ENCODE peak calls at places on chromosomes 5 and 9, in six cellular contexts. E is stomach, N is sigmoid colon, P is AG10803, F is transverse colon, O is dorsolateral prefrontal cortex. J is an unnamed sample.

GRCh38 chr9:104805441-104805840 is 41.5 kb downstream of the NIPSNAP3B start:
- DNase-seq in N (no peak), E (no peak), O (no peak), F (no peak), P (no peak), J (peak)

GRCh38 chr5:110441035-110441434 is 285.4 kb downstream of the TMEM232 start:
- DNase-seq in N (no peak), O (no peak), P (peak), E (no peak), F (no peak), J (peak)

GRCh38 chr9:89482056-89482784 is 15.7 kb downstream of the SEMA4D start:
- DNase-seq in O (no peak), F (peak), P (no peak), N (peak), E (no peak), J (no peak)

GRCh38 chr9:70932097-70932496 is 189.3 kb downstream of the TRPM3 start:
- DNase-seq in N (no peak), F (no peak), P (no peak), E (no peak), O (no peak), J (no peak)

GRCh38 chr5:78483809-78484521 is 123.5 kb downstream of the SCAMP1 start:
- DNase-seq in N (no peak), P (peak), O (no peak), E (no peak), F (no peak), J (peak)

GRCh38 chr5:131416729-131417128 is 152.9 kb downstream of the CDC42SE2 start:
- DNase-seq in P (no peak), E (no peak), O (no peak), F (no peak), N (no peak), J (no peak)

GRCh38 chr9:26175264-26175663 is 497.0 kb upstream of the TUSC1 start:
- DNase-seq in F (no peak), N (no peak), E (no peak), P (peak), O (no peak), J (no peak)

GRCh38 chr9:114830546-114830945 is 24.7 kb upstream of the TNFSF15 start:
- DNase-seq in E (no peak), O (no peak), F (no peak), P (no peak), N (no peak), J (peak)

GRCh38 chr9:113929634-113930092 is 53.6 kb downstream of the ZNF618 start:
- DNase-seq in F (no peak), O (no peak), P (peak), E (peak), N (no peak), J (peak)

GRCh38 chr5:139306628-139307379 is 13.3 kb downstream of the MATR3 start:
- DNase-seq in P (no peak), F (no peak), O (no peak), N (no peak), E (no peak), J (no peak)

GRCh38 chr5:1806199-1806598 is 5.0 kb downstream of the NDUFS6 start:
- DNase-seq in N (no peak), O (no peak), P (no peak), F (no peak), E (no peak), J (no peak)

GRCh38 chr5:65356274-65356673 is 125.4 kb downstream of the ADAMTS6 start:
- DNase-seq in O (no peak), N (no peak), F (no peak), E (no peak), P (no peak), J (no peak)

GRCh38 chr9:131588396-131588795 is 43.1 kb downstream of the PRRT1B start:
- DNase-seq in F (no peak), N (no peak), P (no peak), O (no peak), E (no peak), J (no peak)

GRCh38 chr5:88396635-88397285 is 128.1 kb upstream of the TMEM161B start:
- DNase-seq in F (no peak), P (no peak), O (no peak), N (no peak), E (no peak), J (no peak)

GRCh38 chr9:136560586-136560985 is 14.7 kb upstream of the NOTCH1 start:
- DNase-seq in F (no peak), E (no peak), O (no peak), P (no peak), N (no peak), J (no peak)

GRCh38 chr5:151719228-151719861 is 32.6 kb upstream of the SPARC start:
- DNase-seq in F (peak), O (peak), E (no peak), N (no peak), P (peak), J (peak)

GRCh38 chr9:93625000-93625399 is 48.6 kb downstream of the PHF2 start:
- DNase-seq in N (no peak), P (no peak), F (no peak), E (no peak), O (no peak), J (no peak)

GRCh38 chr9:109272745-109273144 is 48.1 kb downstream of the EPB41L4B start:
- DNase-seq in P (no peak), O (no peak), N (no peak), F (no peak), E (no peak), J (no peak)

GRCh38 chr9:110714314-110714713 is 45.7 kb downstream of the MUSK start:
- DNase-seq in E (peak), P (no peak), F (no peak), O (no peak), N (no peak), J (no peak)

GRCh38 chr9:2623046-2623865 is 1.7 kb downstream of the VLDLR start:
- DNase-seq in P (peak), O (peak), F (peak), N (peak), E (peak), J (no peak)

GRCh38 chr9:25449503-25449902 is 228.7 kb downstream of the TUSC1 start:
- DNase-seq in E (no peak), F (no peak), N (no peak), O (no peak), P (no peak), J (peak)

GRCh38 chr9:841371-842209 is at the start of gene DMRT1:
- DNase-seq in P (no peak), O (no peak), F (no peak), E (no peak), N (no peak), J (no peak)

GRCh38 chr5:96855041-96855872 is 21.0 kb upstream of the ERAP2 start:
- DNase-seq in O (no peak), F (peak), N (no peak), E (no peak), P (no peak), J (peak)

GRCh38 chr9:21750021-21750735 is 52.3 kb upstream of the MTAP start:
- DNase-seq in F (no peak), N (no peak), E (no peak), P (peak), O (no peak), J (no peak)

GRCh38 chr9:125255781-125256391 is 5.7 kb upstream of the GAPVD1 start:
- DNase-seq in O (no peak), N (no peak), F (no peak), E (no peak), P (no peak), J (peak)

GRCh38 chr9:10274983-10275382 is 337.8 kb downstream of the PTPRD start:
- DNase-seq in E (no peak), O (no peak), F (no peak), N (no peak), P (no peak), J (no peak)

GRCh38 chr9:8070779-8071444 is 271.3 kb upstream of the DMAC1 start:
- DNase-seq in O (no peak), P (no peak), E (no peak), F (no peak), N (no peak), J (no peak)

GRCh38 chr9:122402403-122403268 is 31.8 kb downstream of the PTGS1 start:
- DNase-seq in E (no peak), P (peak), N (no peak), O (no peak), F (no peak), J (peak)

GRCh38 chr9:69535296-69535832 is 136.8 kb downstream of the APBA1 start:
- DNase-seq in E (no peak), P (no peak), O (no peak), F (no peak), N (no peak), J (no peak)

GRCh38 chr9:111613436-111614040 is 14.1 kb upstream of the PTGR1 start:
- DNase-seq in N (no peak), P (no peak), O (no peak), F (peak), E (no peak), J (peak)

GRCh38 chr5:77935516-77936364 is 159.6 kb upstream of the TBCA start:
- DNase-seq in E (no peak), N (no peak), P (peak), O (no peak), F (no peak), J (peak)

GRCh38 chr9:87500491-87500890 is 2.8 kb downstream of the DAPK1 start:
- DNase-seq in E (no peak), O (no peak), P (no peak), N (no peak), F (no peak), J (no peak)

DNA sequence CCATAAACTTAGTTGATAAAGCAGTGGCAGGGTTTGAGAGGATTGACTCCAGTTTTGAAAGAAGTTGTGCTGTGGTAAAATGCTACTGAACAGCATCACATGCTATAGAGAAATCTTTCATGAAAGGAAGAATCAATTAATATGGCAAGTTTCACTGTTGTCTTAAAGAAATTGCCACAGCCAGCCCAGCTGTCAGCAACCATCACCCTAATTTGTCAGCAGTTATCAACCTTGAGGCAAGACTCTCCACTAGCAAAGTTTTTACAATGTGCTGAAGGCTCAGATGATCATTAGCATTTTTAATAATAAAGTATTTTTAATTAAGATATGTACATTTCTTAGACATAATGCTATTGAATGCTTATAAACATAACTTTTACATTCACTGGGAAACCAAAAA is 101.0 kb upstream of the SH3GL2 start:
- DNase-seq in P (no peak), F (no peak), N (no peak), E (no peak), O (no peak), J (no peak)
- TF ChIP-seq CTCF in P (no peak), F (no peak), N (no peak), E (no peak), O (no peak), J (no peak)

DNA sequence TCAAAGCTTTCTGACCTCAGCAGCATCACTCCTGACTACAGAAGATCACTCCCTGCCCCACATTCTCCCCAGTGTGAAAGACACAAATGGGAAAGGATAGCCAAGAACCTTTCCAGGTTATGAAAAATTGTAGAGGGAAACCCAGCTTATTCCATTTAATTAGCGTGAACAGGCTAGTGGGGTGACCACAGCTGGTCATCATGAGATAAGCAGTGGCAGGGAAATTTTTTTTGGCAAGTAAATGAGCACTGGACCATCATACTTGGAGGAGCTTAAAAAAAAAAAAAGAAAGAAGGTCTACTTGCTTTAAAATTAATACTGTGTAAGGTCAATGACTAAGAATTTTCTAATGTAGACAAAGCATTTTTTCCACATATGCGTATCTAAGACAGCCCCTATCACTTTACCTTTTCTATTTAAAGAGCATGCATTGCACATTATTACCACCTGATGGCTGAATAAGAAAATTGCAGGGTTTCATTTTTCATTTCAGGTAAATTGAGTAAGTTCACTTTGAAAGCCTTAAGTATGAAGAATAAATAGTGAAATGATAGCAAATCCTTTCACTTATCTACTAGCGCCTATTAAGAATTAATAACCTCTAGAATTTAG is 123.6 kb downstream of the ELAVL2 start:
- DNase-seq in N (no peak), P (no peak), O (no peak), E (no peak), F (no peak), J (no peak)
- TF ChIP-seq CTCF in N (no peak), P (no peak), O (no peak), E (no peak), F (no peak), J (no peak)

DNA sequence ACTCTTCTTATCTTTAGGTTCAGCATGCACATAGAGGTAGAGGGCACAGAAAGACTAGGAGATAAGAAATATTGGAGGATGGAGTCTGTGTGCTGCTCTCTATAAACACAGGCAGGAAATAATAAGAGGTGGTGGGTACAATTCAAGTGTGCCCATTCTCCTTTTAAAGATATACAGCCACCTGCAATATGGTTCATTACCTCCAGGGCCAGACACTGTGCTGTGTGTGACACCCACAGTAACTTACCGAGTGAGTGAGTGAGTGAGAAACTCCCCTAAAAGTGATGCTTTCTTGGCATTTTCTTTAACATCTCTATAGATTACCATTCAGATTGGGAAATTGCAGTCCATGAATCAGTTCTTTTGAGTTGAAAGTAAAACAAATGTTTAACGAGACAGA is 311.8 kb upstream of the KCNN2 start:
- DNase-seq in F (no peak), E (no peak), N (no peak), O (no peak), P (no peak), J (no peak)
- TF ChIP-seq CTCF in F (no peak), E (no peak), N (no peak), O (no peak), P (no peak), J (no peak)

GRCh38 chr5:125134216-125135081 is 388.0 kb upstream of the ZNF608 start:
- DNase-seq in O (no peak), P (peak), E (no peak), N (no peak), F (no peak), J (peak)

GRCh38 chr5:125140220-125140619 is 393.8 kb upstream of the ZNF608 start:
- DNase-seq in F (no peak), P (no peak), N (no peak), E (no peak), O (no peak), J (no peak)

GRCh38 chr5:125140855-125141254 is 394.4 kb upstream of the ZNF608 start:
- DNase-seq in P (peak), O (no peak), E (no peak), F (no peak), N (no peak), J (no peak)

GRCh38 chr5:125139590-125139989 is 393.2 kb upstream of the ZNF608 start:
- DNase-seq in O (no peak), F (no peak), N (no peak), P (no peak), E (no peak), J (no peak)

DNA sequence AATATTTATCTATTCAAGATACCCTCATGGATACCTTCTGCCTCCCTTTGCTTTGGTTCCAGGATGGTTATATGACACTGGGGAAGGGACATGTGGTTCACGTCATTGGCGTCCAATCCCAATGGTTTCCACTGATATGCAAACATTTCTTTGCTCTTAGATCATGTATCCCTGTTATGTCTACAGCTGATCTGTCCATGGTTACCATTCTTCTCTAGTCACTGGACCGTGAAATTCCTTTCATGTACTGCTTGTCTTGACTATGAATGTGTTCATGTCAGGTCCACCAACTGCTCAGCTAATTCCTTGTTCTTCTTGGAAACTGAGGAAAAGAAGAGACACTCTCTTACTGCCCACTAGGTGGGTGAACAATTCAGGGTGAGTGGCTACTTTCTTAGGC is 391.1 kb upstream of the ZNF608 start:
- DNase-seq in E (no peak), F (no peak), N (no peak), P (no peak), O (no peak), J (no peak)
- TF ChIP-seq CTCF in E (no peak), F (no peak), N (no peak), P (no peak), O (no peak), J (no peak)

GRCh38 chr5:41695920-41696582 is 174.2 kb downstream of the OXCT1 start:
- DNase-seq in P (no peak), F (no peak), N (no peak), O (no peak), E (no peak), J (no peak)
- TF ChIP-seq CTCF in P (peak), F (peak), N (peak), O (no peak), E (no peak), J (no peak)

GRCh38 chr9:19948021-19948420 is 159.2 kb upstream of the SLC24A2 start:
- DNase-seq in E (no peak), F (no peak), O (no peak), N (no peak), P (no peak), J (no peak)

GRCh38 chr9:19940808-19941207 is 152.0 kb upstream of the SLC24A2 start:
- DNase-seq in P (no peak), F (no peak), N (no peak), O (no peak), E (no peak), J (no peak)

DNA sequence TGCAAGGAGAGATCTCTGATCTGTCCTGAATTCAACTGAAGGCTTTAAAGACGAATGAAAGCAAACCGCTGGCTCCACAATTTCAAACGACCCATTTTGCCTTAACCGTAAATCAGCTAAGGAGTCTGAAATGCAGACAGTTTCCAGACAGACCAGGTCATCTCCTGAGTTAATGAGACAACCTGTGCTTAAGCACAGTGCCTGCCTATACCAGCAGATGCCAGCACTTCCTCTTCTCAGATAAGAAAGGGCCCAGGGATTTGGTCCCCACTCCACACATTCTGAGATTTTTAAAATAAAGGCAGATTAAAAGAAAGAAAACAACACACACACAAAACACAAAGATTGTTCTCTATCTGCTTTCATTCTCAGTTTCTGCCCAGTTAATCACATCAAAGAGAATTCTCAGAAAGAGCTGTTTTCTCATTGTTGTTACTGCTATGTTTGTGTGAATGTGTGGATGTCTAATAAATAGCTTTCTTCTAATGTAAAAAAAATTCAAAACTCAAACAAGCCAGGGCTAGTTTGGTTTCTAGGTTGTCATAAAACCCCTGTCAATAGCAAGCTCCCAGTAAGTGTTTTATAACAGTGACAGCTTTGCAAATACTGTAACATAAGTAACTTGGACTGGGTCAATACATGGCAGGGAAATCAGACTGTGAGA is 157.7 kb upstream of the SLC24A2 start:
- DNase-seq in F (no peak), E (no peak), P (peak), O (no peak), N (no peak), J (peak)
- TF ChIP-seq CTCF in F (no peak), E (no peak), P (peak), O (no peak), N (no peak), J (peak)

DNA sequence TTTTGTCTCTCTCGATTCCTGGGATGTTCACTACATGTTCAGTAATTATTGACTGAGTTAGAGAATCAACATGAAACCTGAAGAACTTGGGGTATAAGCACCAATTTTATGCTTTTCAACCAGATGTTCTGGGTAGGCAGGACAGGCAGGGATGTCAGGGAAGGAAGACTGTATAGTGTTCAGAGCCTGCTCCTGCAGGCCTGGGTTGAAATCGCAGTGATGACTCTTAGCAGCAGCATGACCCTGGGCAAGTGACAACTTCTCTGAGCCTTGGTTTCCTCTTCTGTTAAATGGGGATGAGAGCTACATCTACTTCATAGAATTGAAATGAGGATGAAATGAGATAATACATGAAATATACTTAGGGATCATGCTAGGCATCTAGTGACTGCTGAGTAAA is 29.7 kb upstream of the PANK3 start:
- DNase-seq in N (no peak), P (no peak), F (no peak), O (no peak), E (no peak), J (no peak)
- TF ChIP-seq CTCF in N (no peak), P (no peak), F (no peak), O (no peak), E (no peak), J (no peak)

GRCh38 chr9:134777153-134777552 is 103.5 kb upstream of the FCN2 start:
- DNase-seq in E (no peak), N (no peak), O (no peak), P (no peak), F (no peak), J (no peak)

GRCh38 chr9:134776080-134776796 is 104.4 kb upstream of the FCN2 start:
- DNase-seq in P (no peak), F (no peak), O (no peak), E (no peak), N (no peak), J (no peak)

GRCh38 chr9:134778156-134778555 is 102.5 kb upstream of the FCN2 start:
- DNase-seq in E (no peak), P (no peak), O (no peak), N (no peak), F (peak), J (no peak)

GRCh38 chr9:134779640-134780039 is 101.0 kb upstream of the FCN2 start:
- DNase-seq in F (no peak), N (no peak), E (no peak), P (no peak), O (no peak), J (no peak)

GRCh38 chr9:134778841-134779411 is 101.7 kb upstream of the FCN2 start:
- DNase-seq in F (peak), P (peak), N (peak), O (no peak), E (peak), J (peak)
- TF ChIP-seq CTCF in F (peak), P (peak), N (peak), O (peak), E (peak), J (peak)

J was measured in MCF 10A.